ENCODE peak calls at places on chromosomes 4 and X, in six cellular contexts. O, Q, Y, S, D and B are unnamed samples.

GRCh38 chr4:8840816-8841455 is 30.7 kb downstream of the HMX1 start:
- DNase-seq in O (no peak), Q (no peak), Y (no peak), S (no peak), D (no peak), B (no peak)

GRCh38 chrX:103356897-103357296 is 591 bp downstream of the TCEAL9 start:
- DNase-seq in O (no peak), Q (no peak), Y (no peak), S (no peak), D (peak), B (peak)

GRCh38 chr4:110854021-110854678 is 231.3 kb upstream of the PITX2 start:
- DNase-seq in O (peak), Q (peak), Y (no peak), S (peak), D (no peak), B (no peak)

GRCh38 chr4:181897935-181898334 is 345.3 kb upstream of the TENM3 start:
- DNase-seq in O (peak), Q (peak), Y (peak), S (peak), D (no peak), B (no peak)

GRCh38 chrX:67780694-67781109 is 236.9 kb downstream of the AR start:
- DNase-seq in O (peak), Q (peak), Y (no peak), S (peak), D (peak), B (no peak)

GRCh38 chrX:100650841-100651240 is 6.8 kb downstream of the SRPX2 start:
- DNase-seq in O (no peak), Q (no peak), Y (no peak), S (no peak), D (no peak), B (no peak)

GRCh38 chrX:129523076-129524055 is at the start of gene SMARCA1:
- DNase-seq in O (no peak), Q (no peak), Y (no peak), S (peak), D (peak), B (peak)

GRCh38 chr4:15714616-15715015 is 11.8 kb downstream of the BST1 start:
- DNase-seq in O (no peak), Q (no peak), Y (no peak), S (peak), D (peak), B (no peak)

GRCh38 chr4:55312491-55313101 is 33.4 kb upstream of the SRD5A3 start:
- DNase-seq in O (peak), Q (peak), Y (peak), S (peak), D (peak), B (peak)

GRCh38 chr4:111991797-111992196 is 153.5 kb upstream of the FAM241A start:
- DNase-seq in O (peak), Q (peak), Y (no peak), S (peak), D (no peak), B (no peak)

GRCh38 chr4:91630054-91630453 is 673.7 kb upstream of the GRID2 start:
- DNase-seq in O (no peak), Q (no peak), Y (no peak), S (no peak), D (no peak), B (no peak)

GRCh38 chr4:26804876-26805275 is 55.8 kb upstream of the STIM2 start:
- DNase-seq in O (no peak), Q (no peak), Y (no peak), S (peak), D (no peak), B (no peak)

GRCh38 chr4:176635372-176636261 is 157.1 kb downstream of the VEGFC start:
- DNase-seq in O (peak), Q (peak), Y (peak), S (peak), D (peak), B (no peak)

GRCh38 chrX:43269201-43269600 is 386.9 kb upstream of the MAOA start:
- DNase-seq in O (peak), Q (peak), Y (no peak), S (peak), D (no peak), B (no peak)

GRCh38 chr4:89800527-89801103 is 36.3 kb downstream of the SNCA start:
- DNase-seq in O (peak), Q (peak), Y (no peak), S (no peak), D (no peak), B (no peak)

GRCh38 chr4:94406668-94407437 is 44.9 kb upstream of the PDLIM5 start:
- DNase-seq in O (peak), Q (peak), Y (peak), S (peak), D (peak), B (peak)

GRCh38 chrX:7270018-7270417 is 122.1 kb upstream of the PUDP start:
- DNase-seq in O (no peak), Q (no peak), Y (no peak), S (peak), D (no peak), B (no peak)

GRCh38 chrX:119240356-119240755 is 4.3 kb downstream of the PGRMC1 start:
- DNase-seq in O (no peak), Q (no peak), Y (no peak), S (peak), D (no peak), B (no peak)

GRCh38 chr4:13783800-13784411 is 156.4 kb upstream of the BOD1L1 start:
- DNase-seq in O (peak), Q (peak), Y (peak), S (peak), D (peak), B (peak)

GRCh38 chr4:128483816-128484215 is 196.2 kb upstream of the PGRMC2 start:
- DNase-seq in O (no peak), Q (no peak), Y (no peak), S (peak), D (no peak), B (no peak)

GRCh38 chr4:77927991-77928925 is 65.6 kb downstream of the MRPL1 start:
- DNase-seq in O (peak), Q (peak), Y (no peak), S (peak), D (no peak), B (no peak)

GRCh38 chrX:112840382-112841113 is at the start of gene AMOT:
- DNase-seq in O (peak), Q (peak), Y (no peak), S (peak), D (peak), B (peak)

GRCh38 chr4:41517121-41517520 is 20.8 kb upstream of the LIMCH1 start:
- DNase-seq in O (no peak), Q (no peak), Y (no peak), S (no peak), D (no peak), B (no peak)

GRCh38 chr4:112514449-112515277 is 1.3 kb downstream of the NEUROG2 start:
- DNase-seq in O (no peak), Q (no peak), Y (no peak), S (peak), D (no peak), B (peak)

GRCh38 chr4:177315767-177316490 is 6.3 kb downstream of the NEIL3 start:
- DNase-seq in O (no peak), Q (no peak), Y (no peak), S (no peak), D (no peak), B (no peak)

DNA sequence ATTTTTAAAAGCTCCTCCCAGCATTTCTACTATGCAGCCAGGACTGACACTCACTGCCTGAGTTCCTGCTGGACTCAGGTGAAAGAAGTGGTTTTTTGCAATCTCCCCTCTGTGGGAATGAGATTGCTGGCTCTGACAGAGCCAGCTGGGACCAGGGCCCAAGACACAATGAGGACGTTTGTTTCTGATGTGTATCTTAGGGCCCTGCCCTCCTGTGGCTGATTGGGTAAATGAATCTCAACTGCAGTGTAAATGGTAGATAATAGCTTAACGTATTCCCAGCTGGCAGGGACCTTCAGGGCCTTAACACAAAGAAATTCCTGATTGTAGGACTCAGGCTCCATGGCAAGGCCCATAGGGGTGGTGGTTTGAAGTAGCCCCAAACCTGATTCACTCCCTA is 85.8 kb upstream of the PRPS1 start:
- DNase-seq in O (peak), Q (no peak), Y (no peak), S (peak), D (no peak), B (no peak)
- TF ChIP-seq CTCF in O (peak), Q (no peak), Y (no peak), S (peak), D (no peak), B (no peak)

DNA sequence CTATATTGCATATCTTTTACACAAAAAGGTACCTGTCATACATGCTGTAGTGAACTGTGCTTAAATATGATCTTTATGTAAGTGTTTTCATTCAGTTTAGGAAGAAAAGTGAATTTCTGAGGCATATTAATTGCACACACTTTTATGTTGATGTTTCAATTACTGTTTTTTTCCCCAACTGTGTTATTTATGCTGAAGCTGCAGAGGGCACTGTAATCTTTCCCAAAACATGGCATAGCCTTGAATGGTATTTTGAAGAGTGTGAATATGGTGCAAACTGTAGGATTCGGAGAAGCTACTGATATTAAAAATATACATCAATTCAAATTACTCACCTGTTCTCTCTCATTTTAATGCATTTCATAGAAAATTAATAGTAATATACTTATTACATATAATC is 6.0 kb upstream of the CENPE start:
- DNase-seq in O (peak), Q (peak), Y (no peak), S (peak), D (no peak), B (no peak)
- TF ChIP-seq CTCF in O (peak), Q (peak), Y (peak), S (peak), D (no peak), B (no peak)

DNA sequence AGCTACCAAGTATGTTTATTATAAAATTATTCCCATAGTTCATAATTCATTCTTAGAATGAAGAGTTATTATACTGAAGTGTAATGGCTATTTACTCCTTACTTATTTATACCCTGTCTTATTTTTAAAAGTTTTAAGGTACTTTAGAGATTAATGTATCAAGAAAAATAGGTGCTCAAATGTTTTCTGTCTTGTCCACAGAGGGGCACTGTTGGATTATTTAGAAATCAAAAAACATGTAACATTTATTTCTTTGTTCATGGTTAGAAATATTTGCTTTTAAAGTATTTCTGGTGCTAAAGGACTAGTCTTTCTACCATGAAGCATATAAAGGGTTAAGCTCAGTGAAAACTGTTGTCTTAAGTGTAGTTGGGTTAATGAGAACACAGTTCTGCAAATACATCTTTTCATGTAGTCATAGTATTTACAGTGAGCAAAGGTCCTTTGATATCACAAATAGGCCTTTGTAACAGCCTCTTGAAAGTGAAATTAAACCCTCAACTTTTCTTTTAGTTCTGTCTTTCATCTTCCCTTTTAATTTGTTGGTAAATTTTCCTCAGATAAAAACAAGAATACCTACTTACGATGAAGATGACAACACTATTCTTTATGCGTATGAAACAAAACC is 7.7 kb downstream of the SCML1 start:
- DNase-seq in O (peak), Q (no peak), Y (no peak), S (peak), D (no peak), B (no peak)
- TF ChIP-seq CTCF in O (no peak), Q (peak), Y (peak), S (peak), D (peak), B (peak)

GRCh38 chr4:136001791-136002190 is 1530.5 kb downstream of the PCDH18 start:
- DNase-seq in O (no peak), Q (no peak), Y (no peak), S (no peak), D (no peak), B (no peak)

GRCh38 chr4:136007991-136008390 is 1524.3 kb downstream of the PCDH18 start:
- DNase-seq in O (no peak), Q (no peak), Y (no peak), S (no peak), D (no peak), B (no peak)

GRCh38 chr4:136002316-136002715 is 1530.0 kb downstream of the PCDH18 start:
- DNase-seq in O (no peak), Q (peak), Y (no peak), S (no peak), D (no peak), B (no peak)
- TF ChIP-seq CTCF in O (no peak), Q (no peak), Y (no peak), S (no peak), D (no peak), B (no peak)

DNA sequence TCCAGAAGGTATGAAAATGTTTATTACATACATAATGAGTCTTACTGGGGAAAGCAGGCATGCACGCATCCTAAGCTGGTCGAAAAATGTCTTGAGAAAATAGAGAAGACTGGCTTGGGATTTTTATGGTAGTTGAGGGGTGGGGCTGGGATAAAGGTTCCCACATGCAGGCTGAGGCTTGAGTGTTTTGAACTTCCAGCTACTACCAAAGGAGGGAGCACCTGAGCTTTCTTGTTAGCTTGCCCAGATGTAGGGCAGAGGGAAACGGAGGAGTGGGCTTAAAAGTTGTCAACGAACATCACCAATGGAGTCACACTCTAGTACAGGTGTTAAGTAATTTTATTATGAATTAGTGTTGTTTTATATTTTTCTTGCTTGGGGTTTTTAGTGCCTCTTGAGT is 39.6 kb upstream of the SRPX start:
- DNase-seq in O (peak), Q (no peak), Y (no peak), S (peak), D (no peak), B (peak)
- TF ChIP-seq CTCF in O (peak), Q (peak), Y (peak), S (peak), D (peak), B (peak)

DNA sequence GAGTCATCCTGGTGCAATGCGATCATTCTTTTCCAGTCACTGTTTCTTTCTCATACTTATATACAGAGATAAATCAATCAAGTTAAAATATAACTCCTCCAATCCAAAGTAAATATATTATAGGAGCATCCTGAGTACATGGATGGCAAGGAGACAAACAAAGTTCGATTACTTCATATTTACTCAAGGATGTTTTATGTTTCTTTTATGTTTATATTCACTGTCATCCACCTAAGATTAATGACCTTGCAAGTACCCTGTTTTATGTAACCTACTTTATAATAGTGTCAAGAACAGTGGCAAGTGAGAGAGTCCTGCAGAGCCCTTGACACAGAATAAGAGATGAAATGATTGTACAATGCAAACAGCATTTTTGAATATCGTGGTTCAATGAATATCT is at the start of gene UGT2B11:
- DNase-seq in O (no peak), Q (no peak), Y (no peak), S (no peak), D (no peak), B (no peak)
- TF ChIP-seq CTCF in O (no peak), Q (no peak), Y (no peak), S (no peak), D (no peak), B (no peak)